ENCODE peak calls at places on chromosomes 4 and X, in four cellular contexts. H, X, Q and E are unnamed samples.

GRCh38 chr4:78688385-78688784 is 87.8 kb upstream of the BMP2K start:
- DNase-seq in H (no peak), X (no peak), Q (no peak), E (no peak)

GRCh38 chr4:13533670-13534343 is 10.5 kb downstream of the NKX3-2 start:
- DNase-seq in H (no peak), X (no peak), Q (no peak), E (no peak)

GRCh38 chrX:101657495-101657894 is 2.2 kb downstream of the ARMCX2 start:
- DNase-seq in H (no peak), X (no peak), Q (no peak), E (no peak)

GRCh38 chr4:85953651-85954018 is 406.2 kb downstream of the MAPK10 start:
- DNase-seq in H (peak), X (no peak), Q (peak), E (no peak)

GRCh38 chr4:159002950-159003349 is 99.9 kb upstream of the RAPGEF2 start:
- DNase-seq in H (no peak), X (no peak), Q (no peak), E (no peak)

GRCh38 chr4:140047017-140047640 is 106.9 kb downstream of the MAML3 start:
- DNase-seq in H (no peak), X (peak), Q (no peak), E (peak)

GRCh38 chr4:38728651-38729141 is 54.1 kb downstream of the TLR10 start:
- DNase-seq in H (peak), X (no peak), Q (no peak), E (peak)

GRCh38 chr4:52959545-52959944 is 97.4 kb downstream of the RASL11B start:
- DNase-seq in H (no peak), X (no peak), Q (no peak), E (no peak)

GRCh38 chr4:52266537-52267137 is 215.5 kb downstream of the SPATA18 start:
- DNase-seq in H (no peak), X (no peak), Q (no peak), E (no peak)

GRCh38 chr4:53313510-53313909 is 52.4 kb downstream of the SCFD2 start:
- DNase-seq in H (peak), X (peak), Q (peak), E (peak)

GRCh38 chr4:128364565-128364964 is 77.0 kb upstream of the PGRMC2 start:
- DNase-seq in H (no peak), X (no peak), Q (peak), E (no peak)

GRCh38 chrX:154040307-154040756 is 20.6 kb upstream of the IRAK1 start:
- DNase-seq in H (peak), X (no peak), Q (peak), E (no peak)

GRCh38 chr4:5958199-5958735 is 60.0 kb downstream of the C4orf50 start:
- DNase-seq in H (no peak), X (no peak), Q (no peak), E (no peak)

GRCh38 chr4:13193662-13194061 is 290.5 kb downstream of the RAB28 start:
- DNase-seq in H (no peak), X (no peak), Q (no peak), E (peak)

GRCh38 chr4:85842540-85842939 is 367.6 kb downstream of the ARHGAP24 start:
- DNase-seq in H (no peak), X (no peak), Q (peak), E (no peak)

GRCh38 chrX:39201305-39201990 is 400.2 kb downstream of the MID1IP1 start:
- DNase-seq in H (no peak), X (no peak), Q (peak), E (no peak)

DNA sequence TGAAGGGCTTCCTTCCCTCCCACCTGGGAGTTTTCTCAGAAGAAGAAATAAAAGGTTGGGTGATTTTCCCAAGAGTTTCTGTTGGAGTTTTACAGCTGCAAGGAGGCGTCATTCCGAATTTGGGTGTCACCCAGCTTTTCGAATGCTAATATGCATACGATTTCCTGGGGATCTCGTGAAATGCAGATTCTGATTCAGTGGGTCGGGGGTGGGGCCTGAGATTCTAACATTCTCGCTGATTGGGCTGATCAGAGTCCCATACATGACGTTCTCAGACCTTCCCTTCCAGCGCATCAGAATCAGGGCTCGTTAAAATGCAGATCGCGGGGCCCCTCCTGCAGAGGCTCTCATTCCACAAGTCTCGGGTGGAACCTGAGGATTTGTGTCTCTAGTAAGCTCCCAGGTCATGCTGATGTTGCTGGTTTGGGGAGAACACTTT is 125.8 kb upstream of the STX18 start:
- DNase-seq in H (no peak), X (peak), Q (no peak), E (peak)
- H2AFZ ChIP-seq in H (no peak), X (peak), Q (peak), E (no peak)

DNA sequence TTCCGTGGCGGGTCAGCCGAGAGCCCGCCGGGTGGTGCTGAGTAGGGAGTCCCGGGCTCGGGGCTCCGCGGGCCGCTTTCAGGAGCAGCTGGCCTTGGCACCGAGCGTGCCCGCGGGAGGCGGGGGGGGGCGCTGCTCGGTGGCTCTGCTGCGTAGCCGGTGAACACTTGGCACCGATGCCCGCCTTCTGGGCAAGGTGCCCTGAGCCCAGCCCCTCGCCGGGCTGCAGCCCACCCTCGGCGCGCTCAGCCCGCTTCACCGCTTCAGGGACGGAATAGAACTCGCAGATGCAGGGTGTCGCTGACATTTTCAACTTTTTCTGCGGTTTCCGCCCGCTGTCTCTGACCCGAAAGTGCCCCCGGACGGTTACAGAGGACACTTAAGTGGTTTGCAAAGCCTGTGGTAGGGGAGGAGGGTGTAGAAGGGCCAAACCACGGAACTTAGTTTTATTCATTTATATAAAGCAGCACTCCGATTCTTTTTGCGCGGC is 659 bp downstream of the CD38 start:
- DNase-seq in H (peak), X (no peak), Q (peak), E (peak)
- H3K27ac ChIP-seq in H (no peak), X (no peak), Q (no peak), E (no peak)

GRCh38 chrX:131745942-131746489 is 202.1 kb downstream of the OR13H1 start:
- DNase-seq in H (no peak), X (no peak), Q (no peak), E (no peak)

GRCh38 chrX:131746491-131746968 is 202.7 kb downstream of the OR13H1 start:
- DNase-seq in H (no peak), X (no peak), Q (no peak), E (no peak)

GRCh38 chrX:131752493-131753198 is 208.8 kb downstream of the OR13H1 start:
- DNase-seq in H (no peak), X (no peak), Q (no peak), E (no peak)

GRCh38 chrX:131747173-131747572 is 203.3 kb downstream of the OR13H1 start:
- DNase-seq in H (no peak), X (no peak), Q (no peak), E (no peak)
- H2AFZ ChIP-seq in H (no peak), X (no peak), Q (no peak), E (no peak)

DNA sequence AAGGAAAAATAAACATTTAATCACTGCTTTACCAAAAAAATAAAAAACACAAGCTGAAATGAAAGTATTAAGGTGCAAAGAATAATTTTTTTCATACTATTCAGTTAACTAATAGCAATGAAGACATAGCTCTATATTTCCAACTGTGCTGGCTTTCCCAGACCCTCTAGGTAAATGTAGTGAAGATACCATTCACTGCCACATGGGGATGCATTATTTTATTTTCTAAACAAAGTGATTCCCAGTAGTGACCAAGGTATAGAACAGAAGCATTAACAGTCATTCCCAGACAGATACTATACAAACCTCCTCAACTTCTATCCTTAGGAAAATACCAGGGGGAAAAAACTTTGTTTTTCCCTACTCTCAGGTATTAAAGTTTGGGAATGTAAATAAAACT is 39.4 kb downstream of the ANTXR2 start:
- DNase-seq in H (no peak), X (no peak), Q (no peak), E (peak)
- H3K27ac ChIP-seq in H (no peak), X (no peak), Q (no peak), E (no peak)

GRCh38 chrX:71111141-71111843 is at the start of gene IL2RG:
- DNase-seq in H (peak), X (no peak), Q (no peak), E (no peak)

GRCh38 chrX:71106427-71106826 is at the start of gene CXorf65:
- DNase-seq in H (no peak), X (no peak), Q (no peak), E (no peak)

GRCh38 chrX:71107245-71107644 is 705 bp upstream of the CXorf65 start:
- DNase-seq in H (no peak), X (no peak), Q (no peak), E (no peak)

GRCh38 chrX:71105638-71106037 is 902 bp downstream of the CXorf65 start:
- DNase-seq in H (no peak), X (no peak), Q (no peak), E (no peak)

DNA sequence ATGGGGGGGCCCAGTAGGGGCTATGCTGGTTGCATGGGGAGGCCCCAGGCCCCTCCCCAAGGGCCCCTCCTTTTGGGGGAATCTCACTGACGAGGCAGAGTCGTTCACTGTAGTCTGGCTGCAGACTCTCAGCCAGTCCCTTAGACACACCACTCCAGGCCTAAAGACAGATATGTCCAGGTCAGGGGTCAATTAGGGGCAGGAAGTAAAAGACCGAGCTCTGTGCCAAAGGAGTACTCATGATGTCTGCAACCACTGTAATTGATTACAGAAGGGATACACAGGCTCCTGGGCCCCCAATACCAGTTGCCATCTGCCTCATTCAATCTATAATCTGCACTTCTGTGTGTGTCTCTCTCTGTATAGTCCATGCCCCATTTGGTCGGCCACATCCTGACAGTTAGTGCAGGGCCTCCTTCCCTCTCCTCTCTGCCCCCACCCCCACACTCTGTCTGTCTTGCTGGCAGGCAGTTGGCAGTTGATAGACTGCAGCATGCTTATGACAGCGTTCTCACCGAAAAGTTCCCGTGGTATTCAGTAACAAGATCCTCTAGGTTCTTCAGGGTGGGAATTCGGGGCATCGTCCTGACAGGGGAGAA is 1.3 kb upstream of the CXorf65 start:
- DNase-seq in H (no peak), X (no peak), Q (peak), E (no peak)
- H2AFZ ChIP-seq in H (no peak), X (no peak), Q (no peak), E (no peak)

DNA sequence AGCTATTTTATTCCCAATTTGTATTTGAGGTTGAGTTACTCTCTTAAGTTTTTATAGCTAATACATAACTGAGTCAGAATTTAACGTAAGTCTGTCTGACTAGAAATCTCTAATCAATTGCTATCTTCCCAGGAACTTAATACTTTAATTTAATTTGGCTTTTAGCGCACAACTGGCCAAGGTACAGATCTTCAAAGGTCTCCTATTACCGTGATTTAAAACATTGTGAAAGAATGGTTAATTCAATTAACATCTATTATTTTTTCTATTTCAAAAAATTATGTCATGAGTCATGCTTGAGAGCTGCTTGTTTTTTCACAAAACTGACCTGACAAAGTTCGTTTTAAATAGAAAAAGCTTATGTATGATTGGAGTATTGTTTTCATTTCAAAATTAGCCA is 22.0 kb upstream of the PLA2G12A start:
- DNase-seq in H (no peak), X (no peak), Q (no peak), E (no peak)
- H3K27ac ChIP-seq in H (no peak), X (no peak), Q (no peak), E (no peak)

DNA sequence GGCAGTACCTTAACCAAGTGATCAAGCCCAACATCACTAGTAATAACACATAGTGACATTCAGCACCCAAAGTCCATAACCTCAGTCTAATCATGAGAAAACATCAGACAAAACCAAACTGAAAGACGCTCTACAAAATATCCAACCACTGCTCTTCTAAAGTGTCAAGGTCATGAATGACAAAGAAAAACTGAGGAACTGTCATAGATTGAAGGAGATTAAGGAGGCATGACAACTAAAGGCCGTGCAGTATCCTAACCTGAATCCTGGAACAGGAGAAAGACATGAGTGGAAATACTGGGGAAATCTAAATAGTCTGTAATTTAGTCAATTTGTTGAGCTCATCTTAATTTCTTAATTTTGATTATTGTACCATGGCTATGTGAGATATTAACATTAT is 38.2 kb upstream of the EXOC1L start:
- DNase-seq in H (no peak), X (no peak), Q (no peak), E (no peak)
- H2AFZ ChIP-seq in H (no peak), X (no peak), Q (no peak), E (no peak)

DNA sequence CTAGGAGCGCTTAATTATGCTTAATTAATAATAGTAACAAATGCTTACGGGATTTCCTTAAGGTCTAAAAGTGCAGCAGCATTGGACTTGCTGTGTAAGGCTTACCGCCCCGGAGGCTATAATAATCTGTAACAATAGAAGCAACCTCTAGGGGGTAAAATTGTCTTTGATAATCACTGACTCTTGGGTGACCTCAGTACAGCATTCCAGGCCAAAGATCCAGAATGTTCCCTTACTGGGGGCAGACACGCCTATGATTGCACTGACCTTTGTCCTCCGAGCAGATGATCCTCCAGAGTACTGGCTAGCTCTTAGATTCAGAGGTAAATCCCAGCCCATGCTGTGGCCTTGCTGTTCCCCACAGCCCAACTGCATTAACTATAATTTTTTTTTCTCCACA is 16.5 kb downstream of the LSM6 start:
- DNase-seq in H (peak), X (no peak), Q (no peak), E (peak)
- H3K27ac ChIP-seq in H (peak), X (no peak), Q (no peak), E (no peak)